ENCODE peak calls at places on chromosomes 4 and X, in seven cellular contexts. F is CD8-positive, alpha-beta memory T cell; R is AG04450; S is psoas muscle; Y is astrocyte; Z is CD4-positive, alpha-beta T cell; D is mesendoderm. N is an unnamed sample. For H3K27me3, the result is how much of the 10 kb centered on the place peaks cover.

GRCh38 chr4:78056265-78057129 is 626 bp upstream of the FRAS1 start:
- DNase-seq in Y (peak), F (no peak), S (peak), Z (no peak), D (peak), R (no peak), N (peak)

GRCh38 chrX:49172280-49172780 is 632 bp downstream of the PLP2 start:
- DNase-seq in S (peak), D (no peak), Z (peak), Y (peak), F (peak), R (no peak), N (peak)

GRCh38 chr4:107213880-107214279 is 177.8 kb upstream of the DKK2 start:
- DNase-seq in D (no peak), Z (no peak), Y (peak), F (no peak), R (no peak), S (no peak), N (no peak)

GRCh38 chr4:137851435-137851834 is 319.1 kb upstream of the PCDH18 start:
- DNase-seq in Y (no peak), S (no peak), Z (no peak), R (no peak), F (no peak), D (no peak), N (no peak)

GRCh38 chr4:99578679-99579078 is 4.1 kb downstream of the MTTP start:
- DNase-seq in S (no peak), F (no peak), Z (no peak), Y (no peak), R (no peak), D (no peak), N (no peak)

GRCh38 chr4:40403079-40403478 is 67.9 kb downstream of the CHRNA9 start:
- DNase-seq in R (no peak), F (no peak), S (no peak), Z (no peak), D (peak), Y (no peak), N (no peak)

GRCh38 chr4:11743236-11743635 is 314.5 kb upstream of the HS3ST1 start:
- DNase-seq in D (no peak), Z (no peak), F (no peak), S (no peak), Y (peak), R (no peak), N (no peak)

GRCh38 chrX:122272011-122272410 is 912.1 kb upstream of the GRIA3 start:
- DNase-seq in Z (no peak), F (no peak), Y (no peak), R (no peak), S (no peak), D (no peak), N (no peak)

GRCh38 chr4:39702716-39703115 is 4.8 kb downstream of the UBE2K start:
- DNase-seq in R (no peak), F (no peak), Z (no peak), Y (no peak), D (no peak), S (no peak), N (no peak)

GRCh38 chr4:10832989-10833635 is 148.5 kb upstream of the CLNK start:
- DNase-seq in D (peak), S (no peak), R (no peak), Y (no peak), F (no peak), Z (no peak), N (no peak)

GRCh38 chr4:152265149-152265621 is 270.7 kb downstream of the FBXW7 start:
- DNase-seq in R (peak), S (no peak), D (no peak), Y (peak), Z (no peak), F (no peak), N (no peak)

GRCh38 chr4:37685211-37685725 is 908 bp downstream of the RELL1 start:
- DNase-seq in R (peak), Z (peak), Y (peak), F (peak), D (peak), S (no peak), N (no peak)

GRCh38 chrX:1925053-1925481 is 310.2 kb downstream of the ASMT start:
- DNase-seq in Z (no peak), F (no peak), S (no peak), R (no peak), D (peak), Y (no peak), N (no peak)

GRCh38 chr4:76198411-76199237 is 15.0 kb downstream of the SCARB2 start:
- DNase-seq in S (no peak), R (peak), Z (no peak), F (no peak), Y (peak), D (peak), N (peak)

GRCh38 chr4:147683172-147683571 is 791 bp downstream of the PRMT9 start:
- DNase-seq in Z (no peak), S (no peak), D (peak), F (no peak), R (no peak), Y (no peak), N (no peak)

GRCh38 chr4:25090516-25090915 is 59.8 kb upstream of the LGI2 start:
- DNase-seq in S (no peak), D (no peak), R (no peak), Y (peak), F (no peak), Z (no peak), N (no peak)

GRCh38 chr4:27678027-27678426 is 817.4 kb downstream of the STIM2 start:
- DNase-seq in Z (no peak), D (no peak), S (no peak), Y (no peak), R (no peak), F (no peak), N (no peak)

GRCh38 chr4:157035471-157035870 is 40.5 kb upstream of the GLRB start:
- DNase-seq in Z (no peak), S (no peak), R (no peak), F (no peak), D (no peak), Y (no peak), N (no peak)

DNA sequence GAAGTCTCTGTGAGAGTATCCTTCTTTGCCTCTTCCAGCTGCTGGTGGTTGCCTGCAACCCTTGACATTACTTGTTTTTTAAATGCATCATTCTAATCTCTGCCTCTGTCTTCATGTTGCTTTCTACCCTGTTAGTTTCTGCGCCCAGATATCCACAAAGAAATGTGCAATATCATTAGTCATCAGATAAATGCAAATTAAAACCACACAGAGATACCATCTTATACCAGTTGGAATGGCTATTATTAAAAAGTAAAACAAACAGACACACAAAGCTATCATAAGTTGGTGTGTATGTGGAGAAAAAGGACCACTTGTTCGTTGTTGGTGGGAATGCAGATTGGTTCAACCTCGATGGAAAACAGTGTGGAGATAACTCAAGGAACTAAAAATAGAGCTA is 517.4 kb downstream of the FAT4 start:
- DNase-seq in R (no peak), S (no peak), D (no peak), Y (peak), Z (no peak), F (no peak), N (no peak)
- H3K27me3 ChIP-seq in R (under half), S (under half), D (under half), Y (under half), Z (under half), F (under half), N (under half)

GRCh38 chrX:101081257-101081656 is 2.6 kb downstream of the TMEM35A start:
- DNase-seq in Y (no peak), S (no peak), F (no peak), R (no peak), Z (no peak), D (no peak), N (no peak)

GRCh38 chrX:101078716-101079115 is at the start of gene TMEM35A:
- DNase-seq in R (peak), S (no peak), F (no peak), D (peak), Z (no peak), Y (no peak), N (no peak)

GRCh38 chrX:101079736-101080135 is 1.1 kb downstream of the TMEM35A start:
- DNase-seq in S (no peak), R (no peak), Y (no peak), F (no peak), Z (no peak), D (no peak), N (no peak)

GRCh38 chrX:101080326-101080725 is 1.6 kb downstream of the TMEM35A start:
- DNase-seq in D (no peak), F (no peak), R (no peak), Z (no peak), S (no peak), Y (no peak), N (no peak)

GRCh38 chrX:101079223-101079622 is 544 bp downstream of the TMEM35A start:
- DNase-seq in Y (no peak), Z (no peak), D (no peak), R (no peak), S (no peak), F (no peak), N (no peak)
- H3K27ac ChIP-seq in Y (no peak), Z (no peak), D (no peak), R (no peak), S (no peak), F (no peak), N (no peak)

GRCh38 chr4:82046796-82047195 is 327.0 kb downstream of the HNRNPD start:
- DNase-seq in F (no peak), R (no peak), Z (no peak), D (no peak), S (no peak), Y (no peak), N (no peak)
- H3K27me3 ChIP-seq in F (under half), R (under half), Z (under half), D (under half), S (under half), Y (under half), N (under half)

GRCh38 chr4:67714248-67714583 is 13.3 kb upstream of the UBA6 start:
- DNase-seq in Y (no peak), F (no peak), Z (no peak), S (no peak), D (peak), R (no peak), N (no peak)

GRCh38 chr4:67713531-67714247 is 12.7 kb upstream of the UBA6 start:
- DNase-seq in Z (no peak), R (no peak), F (no peak), S (no peak), Y (peak), D (peak), N (no peak)

GRCh38 chr4:67712000-67712625 is 11.2 kb upstream of the UBA6 start:
- DNase-seq in Y (no peak), D (peak), F (no peak), S (no peak), R (no peak), Z (no peak), N (no peak)

GRCh38 chr4:67714955-67715354 is 14.0 kb upstream of the UBA6 start:
- DNase-seq in D (peak), S (no peak), Y (no peak), F (no peak), R (no peak), Z (no peak), N (no peak)

DNA sequence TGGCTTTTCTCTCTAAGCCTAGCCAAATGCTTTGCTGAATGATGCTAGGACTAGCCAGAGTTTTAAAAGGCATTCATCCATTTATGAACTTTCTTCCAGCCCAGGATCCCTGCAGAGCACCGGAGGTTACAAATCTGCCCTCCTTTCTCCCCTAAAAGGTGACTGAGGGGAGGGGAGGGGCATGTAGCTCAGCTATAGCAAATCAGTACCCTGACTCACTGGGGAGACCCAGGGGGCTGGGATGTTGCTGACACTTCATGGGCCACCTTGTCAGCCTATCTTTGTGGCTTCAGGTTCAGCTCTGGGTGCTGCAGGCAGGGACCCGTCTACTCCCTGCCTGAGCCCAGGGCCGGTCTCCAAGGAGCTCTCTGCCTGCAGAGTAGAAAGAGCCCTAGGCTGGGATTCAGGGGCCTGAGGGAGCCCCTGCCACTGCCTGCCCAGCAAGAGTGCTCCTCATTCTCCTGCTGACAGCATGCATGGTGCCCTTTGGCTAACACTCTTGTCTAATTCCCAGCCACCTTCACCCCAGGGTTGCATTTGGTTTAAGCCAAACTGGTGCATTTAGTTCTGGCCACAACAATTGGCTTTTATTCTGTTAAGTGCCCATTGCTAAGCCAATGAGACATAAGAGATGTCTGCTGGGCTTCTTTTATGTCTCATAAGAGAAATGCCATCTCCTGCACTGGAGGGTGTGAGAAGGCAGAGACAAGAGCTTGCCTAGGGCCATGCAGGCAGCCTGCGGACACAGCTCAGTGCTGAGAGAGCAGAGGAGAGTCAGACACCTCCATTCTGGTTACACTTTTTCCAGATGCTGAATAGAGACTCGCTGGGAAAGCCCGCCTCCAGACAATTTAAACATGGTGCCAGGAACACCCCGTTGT is 11.9 kb upstream of the UBA6 start:
- DNase-seq in Z (no peak), Y (no peak), S (no peak), D (peak), R (no peak), F (no peak), N (no peak)
- H3K27ac ChIP-seq in Z (no peak), Y (no peak), S (no peak), D (no peak), R (peak), F (peak), N (no peak)

DNA sequence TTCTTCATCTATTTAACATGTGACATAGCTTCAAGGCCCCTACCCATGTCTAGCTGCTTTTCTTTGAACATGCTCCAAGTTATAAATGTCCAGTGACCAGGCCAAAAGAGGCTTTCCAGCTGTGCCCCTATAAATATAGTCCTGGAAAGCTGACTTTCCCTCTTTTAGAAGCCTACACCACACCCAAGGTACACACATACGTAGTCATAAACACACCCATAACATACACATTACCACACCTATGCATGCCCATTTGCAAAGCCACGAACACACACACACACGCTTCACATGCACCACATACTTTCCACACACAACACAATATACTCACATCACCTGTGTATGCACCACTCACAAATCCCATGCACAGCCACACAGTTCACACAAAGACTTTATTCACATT is 2.0 kb downstream of the ARHGAP36 start:
- DNase-seq in D (no peak), R (no peak), Y (no peak), S (no peak), F (no peak), Z (no peak), N (no peak)
- H3K27me3 ChIP-seq in D (under half), R (under half), Y (under half), S (under half), F (under half), Z (under half), N (under half)

DNA sequence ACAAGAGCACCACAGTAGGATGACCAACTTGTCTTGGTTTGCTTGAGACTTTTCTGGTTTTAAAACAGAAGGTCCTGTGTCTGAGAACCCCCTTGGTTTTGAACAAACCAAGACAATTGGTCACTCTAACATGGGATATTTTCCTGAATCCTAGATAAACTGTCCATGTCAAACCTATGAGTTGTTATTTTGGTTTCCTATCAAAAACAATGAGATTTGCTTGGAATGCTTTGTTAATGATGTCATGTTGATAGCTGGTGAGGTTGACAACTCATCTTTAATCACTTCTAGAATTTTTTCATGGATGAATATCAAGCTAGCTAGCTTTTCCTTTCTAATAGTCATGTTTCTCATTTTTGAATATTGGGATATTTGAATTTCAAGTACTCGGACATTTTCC is 518.3 kb upstream of the ARX start:
- DNase-seq in Y (peak), R (no peak), Z (no peak), S (no peak), F (no peak), D (no peak), N (no peak)
- H3K27ac ChIP-seq in Y (peak), R (no peak), Z (no peak), S (no peak), F (no peak), D (no peak), N (no peak)

GRCh38 chr4:6495296-6495590 is 22.8 kb upstream of the PPP2R2C start:
- DNase-seq in S (no peak), F (no peak), Z (no peak), Y (no peak), D (no peak), R (no peak), N (no peak)
- H3K27me3 ChIP-seq in S (under half), F (under half), Z (under half), Y (under half), D (under half), R (under half), N (under half)

GRCh38 chr4:155796031-155796430 is 37.2 kb downstream of the GUCY1B1 start:
- DNase-seq in R (no peak), Y (peak), D (peak), Z (no peak), S (no peak), F (no peak), N (no peak)
- H3K27ac ChIP-seq in R (no peak), Y (no peak), D (no peak), Z (no peak), S (no peak), F (no peak), N (no peak)